ENCODE peak calls at places on chromosomes 3 and 15, in four cellular contexts. Z, E, T and A are unnamed samples.

GRCh38 chr3:103785537-103785936 is 1350.7 kb downstream of the ZPLD1 start:
- DNase-seq in Z (no peak), T (no peak), E (no peak), A (no peak)

GRCh38 chr3:10992017-10992945 is at the start of gene SLC6A1:
- DNase-seq in Z (no peak), T (peak; percentile 83), E (no peak), A (no peak)

GRCh38 chr15:37682304-37682703 is 252.1 kb upstream of the TMCO5A start:
- DNase-seq in Z (peak; percentile 5), T (no peak), E (peak; percentile 3), A (no peak)

GRCh38 chr3:126895178-126896066 is 87.5 kb upstream of the PLXNA1 start:
- DNase-seq in T (no peak), E (peak; percentile 26), Z (no peak), A (no peak)

GRCh38 chr15:23645379-23646164 is 2.1 kb downstream of the MAGEL2 start:
- DNase-seq in T (peak; percentile 51), E (peak; percentile 17), Z (peak; percentile 3), A (no peak)

GRCh38 chr3:190225186-190225692 is 97.0 kb downstream of the CLDN1 start:
- DNase-seq in T (no peak), E (no peak), Z (peak; percentile 29), A (no peak)

GRCh38 chr3:195065142-195065863 is 205.7 kb downstream of the XXYLT1 start:
- DNase-seq in T (no peak), E (no peak), Z (no peak), A (no peak)

GRCh38 chr15:101490408-101490891 is 943 bp upstream of the PCSK6 start:
- DNase-seq in Z (no peak), T (no peak), E (no peak), A (no peak)

GRCh38 chr3:21913791-21914190 is 162.8 kb upstream of the ZNF385D start:
- DNase-seq in T (no peak), Z (no peak), E (no peak), A (no peak)

GRCh38 chr3:139774570-139775302 is 97.0 kb upstream of the NMNAT3 start:
- DNase-seq in Z (no peak), E (no peak), T (peak; percentile 54), A (no peak)

GRCh38 chr3:106227068-106227467 is 358.3 kb upstream of the CBLB start:
- DNase-seq in Z (no peak), T (no peak), E (no peak), A (no peak)

GRCh38 chr15:29674661-29675533 is 147.4 kb downstream of the TJP1 start:
- DNase-seq in E (peak; percentile 67), Z (peak; percentile 46), T (peak; percentile 93), A (no peak)

GRCh38 chr3:23859012-23859743 is 53.4 kb downstream of the UBE2E1 start:
- DNase-seq in T (no peak), Z (no peak), E (no peak), A (no peak)

GRCh38 chr15:31280037-31280830 is 46.4 kb upstream of the KLF13 start:
- DNase-seq in Z (peak; percentile 68), E (no peak), T (peak; percentile 43), A (no peak)

GRCh38 chr3:43221076-43221475 is 65.3 kb upstream of the SNRK start:
- DNase-seq in T (no peak), E (no peak), Z (no peak), A (no peak)

GRCh38 chr3:117278424-117279190 is 569.0 kb downstream of the TUSC7 start:
- DNase-seq in E (no peak), T (no peak), Z (peak; percentile 28), A (peak; percentile 30)

GRCh38 chr3:47485812-47486211 is 10.1 kb upstream of the SCAP start:
- DNase-seq in Z (no peak), T (no peak), E (no peak), A (no peak)

GRCh38 chr3:194081826-194082225 is 54.1 kb upstream of the HES1 start:
- DNase-seq in T (no peak), Z (no peak), E (no peak), A (no peak)

GRCh38 chr15:94582368-94582767 is 351.0 kb downstream of the MCTP2 start:
- DNase-seq in Z (peak; percentile 7), T (peak; percentile 59), E (peak; percentile 26), A (peak; percentile 9)

GRCh38 chr3:23583980-23584736 is 221.6 kb upstream of the UBE2E1 start:
- DNase-seq in Z (no peak), T (no peak), E (no peak), A (no peak)

GRCh38 chr3:10309736-10310135 is 11.2 kb downstream of the SEC13 start:
- DNase-seq in T (no peak), E (no peak), Z (no peak), A (no peak)

GRCh38 chr15:29102911-29103824 is 166.5 kb downstream of the NSMCE3 start:
- DNase-seq in T (peak; percentile 79), E (no peak), Z (no peak), A (no peak)

GRCh38 chr15:92091155-92091734 is 237.7 kb downstream of the SLCO3A1 start:
- DNase-seq in T (peak; percentile 94), E (peak; percentile 46), Z (peak; percentile 28), A (no peak)

GRCh38 chr15:91136386-91136923 is 36.4 kb downstream of the SV2B start:
- DNase-seq in E (no peak), T (no peak), Z (no peak), A (no peak)

GRCh38 chr3:3707858-3708768 is 91.1 kb upstream of the LRRN1 start:
- DNase-seq in T (no peak), Z (no peak), E (no peak), A (no peak)

GRCh38 chr3:11410564-11410963 is 138.4 kb downstream of the ATG7 start:
- DNase-seq in E (no peak), Z (no peak), T (no peak), A (no peak)

GRCh38 chr15:67403428-67403827 is 117.5 kb upstream of the C15orf61 start:
- DNase-seq in E (no peak), T (no peak), Z (no peak), A (no peak)

GRCh38 chr3:154776549-154777230 is 303.4 kb upstream of the MME start:
- DNase-seq in E (no peak), T (no peak), Z (no peak), A (no peak)

GRCh38 chr3:42529463-42529862 is 27.0 kb downstream of the VIPR1 start:
- DNase-seq in E (no peak), Z (no peak), T (no peak), A (no peak)

GRCh38 chr3:51982352-51982837 is 940 bp upstream of the ACY1 start:
- DNase-seq in Z (peak; percentile 91), T (peak; percentile 66), E (peak; percentile 67), A (no peak)

GRCh38 chr15:64574220-64574994 is 114.0 kb downstream of the ZNF609 start:
- DNase-seq in T (no peak), E (no peak), Z (no peak), A (no peak)

GRCh38 chr3:138984816-138985215 is 21.3 kb downstream of the PRR23A start:
- DNase-seq in T (no peak), E (peak; percentile 2), Z (no peak), A (no peak)

GRCh38 chr3:128455116-128455515 is 11.6 kb downstream of the DNAJB8 start:
- DNase-seq in E (no peak), Z (no peak), T (no peak), A (no peak)

GRCh38 chr15:73755946-73756345 is 2.8 kb upstream of the INSYN1 start:
- DNase-seq in T (no peak), Z (no peak), E (no peak), A (no peak)

GRCh38 chr15:73754461-73754860 is 1.3 kb upstream of the INSYN1 start:
- DNase-seq in Z (no peak), T (no peak), E (no peak), A (no peak)

GRCh38 chr15:73756947-73757513 is 3.9 kb upstream of the INSYN1 start:
- DNase-seq in Z (no peak), T (no peak), E (no peak), A (no peak)

GRCh38 chr15:73756390-73756789 is 3.2 kb upstream of the INSYN1 start:
- DNase-seq in T (no peak), E (no peak), Z (no peak), A (no peak)

GRCh38 chr15:73755481-73755880 is 2.3 kb upstream of the INSYN1 start:
- DNase-seq in Z (no peak), E (no peak), T (no peak), A (no peak)
- TF ChIP-seq CREB1 in Z (no peak), E (no peak), T (no peak), A (no peak)

DNA sequence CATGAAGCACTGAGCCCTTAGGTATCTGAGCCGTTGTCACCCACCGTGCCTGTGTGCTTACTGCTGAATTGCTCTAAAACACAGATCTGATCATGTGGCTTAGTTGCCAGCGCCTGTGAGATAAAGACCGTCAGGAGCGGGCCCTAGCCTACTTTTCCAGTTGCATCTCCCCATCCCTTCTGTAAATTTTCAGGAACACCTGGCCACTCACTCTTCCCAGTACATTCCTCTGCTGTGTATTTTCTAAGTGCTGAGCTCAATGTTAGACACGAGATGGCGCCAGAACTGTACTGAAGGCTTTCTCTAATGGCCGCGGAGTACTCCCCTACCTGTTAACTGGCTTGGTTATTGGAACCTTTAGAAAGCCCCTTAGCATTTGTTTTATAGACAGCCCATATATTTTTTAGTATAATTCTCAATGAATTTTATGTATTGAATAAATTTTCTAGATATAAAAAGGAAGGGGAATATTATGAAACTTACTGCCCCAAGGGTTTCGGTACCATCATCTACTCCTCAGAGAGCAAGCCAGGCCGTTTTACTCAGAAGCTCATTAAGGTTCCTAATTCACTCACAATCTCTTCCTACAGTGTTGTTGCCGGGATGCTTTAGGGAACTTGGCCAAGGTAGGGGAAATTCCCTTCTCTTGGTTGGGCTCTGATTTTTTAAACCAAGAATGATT is 16.7 kb upstream of the WNT7A start:
- DNase-seq in E (peak; percentile 63), Z (peak; percentile 70), T (peak; percentile 55), A (peak; percentile 16)
- H3K9me3 ChIP-seq in E (no peaks in the 10 kb centered on the region), Z (peaks cover 16% of the 10 kb centered on the region), T (peaks cover 18% of the 10 kb centered on the region), A (peaks cover 2% of the 10 kb centered on the region)

GRCh38 chr3:61894988-61895935 is 333.9 kb downstream of the PTPRG start:
- DNase-seq in Z (peak; percentile 12), T (no peak), E (no peak), A (peak; percentile 87)
- TF ChIP-seq CREB1 in Z (no peak), T (no peak), E (no peak), A (peak; percentile 54)

GRCh38 chr3:179493260-179493659 is 42.0 kb upstream of the GNB4 start:
- DNase-seq in Z (no peak), T (no peak), E (no peak), A (no peak)
- H3K9me3 ChIP-seq in Z (peaks cover 21% of the 10 kb centered on the region), T (peaks cover 3% of the 10 kb centered on the region), E (peaks cover 6% of the 10 kb centered on the region), A (peaks cover 12% of the 10 kb centered on the region)

DNA sequence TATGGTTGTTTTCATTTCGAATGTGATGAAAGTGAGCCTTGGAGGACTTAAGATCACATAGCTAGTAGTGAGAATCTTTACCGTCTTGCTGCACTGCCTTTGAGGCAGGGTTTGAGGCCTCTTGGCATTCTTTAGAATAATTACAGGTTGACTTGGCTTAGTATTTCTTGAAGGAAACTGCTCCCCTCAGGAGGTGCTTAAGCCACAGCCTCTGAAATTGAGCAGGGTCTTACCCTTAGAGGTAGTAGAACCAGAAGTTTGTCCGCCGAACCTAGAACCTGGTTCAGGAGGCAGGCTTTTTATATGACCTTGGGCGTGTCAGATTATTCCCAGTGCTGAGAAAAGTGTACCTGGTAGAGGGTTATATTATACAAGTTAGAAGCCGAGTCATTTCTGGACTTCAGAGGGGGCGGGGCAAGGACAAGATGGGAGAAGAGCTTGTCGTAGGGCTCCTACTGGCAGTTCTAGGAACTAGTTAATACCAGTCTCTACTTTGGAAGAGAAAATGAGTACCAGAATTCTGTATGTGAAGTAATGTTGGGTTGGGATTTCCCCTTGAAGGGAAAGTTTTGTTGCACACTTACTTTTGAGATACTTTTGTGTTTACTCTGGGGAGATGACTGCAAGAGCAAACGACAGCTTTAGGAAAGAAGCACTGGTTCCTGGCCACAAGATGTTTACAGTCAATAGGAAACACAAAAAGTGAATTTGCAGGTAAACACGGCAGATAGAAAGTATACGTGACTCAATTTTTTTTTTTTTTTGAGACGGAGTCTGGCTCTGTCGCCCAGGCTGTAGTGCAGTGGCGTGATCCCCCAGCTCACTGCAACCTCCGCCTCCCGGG is 1.3 kb downstream of the TFG start:
- DNase-seq in T (peak; percentile 55), E (peak; percentile 62), Z (peak; percentile 58), A (peak; percentile 34)
- TF ChIP-seq CREB1 in T (no peak), E (no peak), Z (no peak), A (peak; percentile 19)